ENCODE peak calls at places on chromosomes 4 and X, in six cellular contexts. R is stomach, E is lower leg skin, H is HCT116, Z is HFF-Myc, Y is upper lobe of right lung. U is an unnamed sample.

GRCh38 chr4:147678796-147679549 is 5.0 kb downstream of the PRMT9 start:
- DNase-seq in R (no peak), E (no peak), H (peak; percentile 41), Z (no peak), Y (no peak), U (no peak)

GRCh38 chr4:73234712-73235111 is 23.9 kb downstream of the ANKRD17 start:
- DNase-seq in R (no peak), E (no peak), H (no peak), Z (no peak), Y (no peak), U (no peak)

GRCh38 chr4:23921993-23922392 is 32.1 kb upstream of the PPARGC1A start:
- DNase-seq in R (no peak), E (no peak), H (no peak), Z (no peak), Y (no peak), U (no peak)

GRCh38 chr4:95835672-95836071 is 4.2 kb upstream of the PDHA2 start:
- DNase-seq in R (no peak), E (no peak), H (peak; percentile 24), Z (no peak), Y (no peak), U (no peak)

GRCh38 chr4:158209825-158210807 is at the start of gene TMEM144:
- DNase-seq in R (peak; percentile 89), E (peak; percentile 89), H (peak; percentile 89), Z (peak; percentile 39), Y (peak; percentile 96), U (peak; percentile 26)

GRCh38 chrX:37921758-37922157 is 74.4 kb upstream of the DYNLT3 start:
- DNase-seq in R (no peak), E (no peak), H (no peak), Z (peak; percentile 19), Y (no peak), U (no peak)

GRCh38 chr4:69054578-69055200 is 41.6 kb upstream of the UGT2B7 start:
- DNase-seq in R (no peak), E (no peak), H (peak; percentile 13), Z (peak; percentile 30), Y (no peak), U (no peak)

GRCh38 chr4:151004222-151004621 is 10.9 kb downstream of the LRBA start:
- DNase-seq in R (no peak), E (no peak), H (peak; percentile 12), Z (no peak), Y (no peak), U (no peak)

GRCh38 chrX:134948333-134949241 is 42.2 kb upstream of the SMIM10 start:
- DNase-seq in R (no peak), E (no peak), H (peak; percentile 50), Z (no peak), Y (no peak), U (no peak)

GRCh38 chr4:186481998-186482790 is 73.2 kb downstream of the MTNR1A start:
- DNase-seq in R (no peak), E (no peak), H (no peak), Z (no peak), Y (no peak), U (no peak)

GRCh38 chrX:56728321-56728720 is 722 bp upstream of the NBDY start:
- DNase-seq in R (no peak), E (no peak), H (no peak), Z (no peak), Y (no peak), U (no peak)

GRCh38 chr4:123939621-123940020 is 543.0 kb downstream of the SPRY1 start:
- DNase-seq in R (no peak), E (no peak), H (peak; percentile 13), Z (peak; percentile 77), Y (no peak), U (no peak)

GRCh38 chr4:85571008-85571407 is 96.1 kb downstream of the ARHGAP24 start:
- DNase-seq in R (no peak), E (no peak), H (no peak), Z (no peak), Y (no peak), U (no peak)

GRCh38 chr4:90841676-90842075 is 714.5 kb downstream of the CCSER1 start:
- DNase-seq in R (no peak), E (no peak), H (no peak), Z (no peak), Y (no peak), U (no peak)

DNA sequence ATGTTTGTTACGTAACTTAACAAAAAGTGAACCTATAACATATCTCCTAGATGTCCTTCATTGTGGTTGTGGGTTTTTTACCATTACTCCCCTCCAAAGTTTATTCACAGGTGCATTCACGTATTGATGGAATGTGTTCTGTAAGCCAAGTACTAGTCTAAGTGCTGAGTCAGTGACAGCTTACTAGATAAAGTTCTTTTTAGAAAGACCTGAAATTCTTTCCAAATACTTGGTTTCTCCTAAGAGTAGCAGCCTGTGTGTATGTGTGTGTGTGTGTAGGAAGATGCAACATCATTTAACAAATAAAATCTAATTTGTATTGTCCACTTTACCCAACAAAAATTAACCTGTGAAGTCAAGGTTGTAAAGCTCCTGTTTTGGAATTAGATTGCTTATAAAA is 22.1 kb downstream of the NAP1L5 start:
- DNase-seq in R (no peak), E (no peak), H (no peak), Z (no peak), Y (no peak), U (no peak)
- TF ChIP-seq CTCF in R (no peak), E (no peak), H (no peak), Z (no peak), Y (no peak), U (no peak)

DNA sequence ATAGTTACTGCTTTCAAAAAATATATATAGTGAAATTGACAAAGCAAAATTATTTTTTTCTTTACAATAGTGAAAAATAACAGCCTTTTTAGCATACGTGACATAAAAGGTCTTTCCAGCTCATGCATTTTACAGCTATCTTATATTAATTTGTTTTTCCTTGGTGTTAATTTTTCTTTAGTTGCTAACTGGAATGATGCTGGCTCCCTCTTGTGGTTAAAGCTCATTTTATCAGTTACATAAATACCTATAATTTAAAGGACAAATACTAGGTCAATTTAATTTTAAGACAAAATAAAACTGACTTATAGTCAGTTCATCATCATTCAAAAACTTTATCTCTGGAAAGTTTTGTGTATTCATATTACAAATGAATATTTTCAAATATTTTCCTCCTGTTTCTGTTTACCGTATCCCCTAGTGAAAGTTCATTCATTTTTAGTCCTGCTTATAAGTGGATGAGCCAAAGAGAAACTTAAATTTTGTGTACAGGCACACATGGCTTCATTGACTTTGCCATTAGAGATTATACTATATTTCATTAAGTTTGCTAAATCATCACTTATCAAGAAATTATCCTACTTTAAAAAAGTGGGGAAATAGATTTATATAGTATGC is 9.9 kb upstream of the ANAPC4 start:
- DNase-seq in R (no peak), E (no peak), H (no peak), Z (no peak), Y (no peak), U (no peak)
- TF ChIP-seq CTCF in R (peak; percentile 55), E (no peak), H (peak; percentile 55), Z (peak; percentile 40), Y (peak; percentile 61), U (peak; percentile 47)

GRCh38 chr4:41359069-41359769 is 102.5 kb downstream of the UCHL1 start:
- DNase-seq in R (no peak), E (no peak), H (no peak), Z (no peak), Y (peak; percentile 77), U (no peak)
- TF ChIP-seq CTCF in R (no peak), E (no peak), H (peak; percentile 28), Z (no peak), Y (peak; percentile 32), U (no peak)

DNA sequence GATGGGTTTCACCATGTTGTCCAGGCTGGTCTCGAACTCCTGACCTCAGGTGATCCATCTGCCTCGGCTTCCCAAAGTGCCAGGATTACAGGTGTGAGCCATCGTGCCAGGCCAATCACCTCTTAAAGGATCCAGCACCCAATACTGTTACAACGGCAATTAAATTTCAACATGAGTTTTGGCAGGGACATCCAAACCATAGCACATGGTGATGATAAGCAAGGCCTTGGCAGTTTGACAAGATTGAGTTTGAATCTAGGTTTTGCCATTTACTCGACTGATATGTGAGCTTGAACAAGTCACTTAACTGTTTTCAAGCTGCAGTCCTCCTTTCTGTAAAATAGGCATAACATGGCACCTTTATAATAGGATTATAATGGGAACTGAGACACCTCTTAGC is 84.1 kb downstream of the GPR82 start:
- DNase-seq in R (no peak), E (no peak), H (no peak), Z (no peak), Y (no peak), U (no peak)
- TF ChIP-seq CTCF in R (no peak), E (no peak), H (no peak), Z (no peak), Y (no peak), U (no peak)

DNA sequence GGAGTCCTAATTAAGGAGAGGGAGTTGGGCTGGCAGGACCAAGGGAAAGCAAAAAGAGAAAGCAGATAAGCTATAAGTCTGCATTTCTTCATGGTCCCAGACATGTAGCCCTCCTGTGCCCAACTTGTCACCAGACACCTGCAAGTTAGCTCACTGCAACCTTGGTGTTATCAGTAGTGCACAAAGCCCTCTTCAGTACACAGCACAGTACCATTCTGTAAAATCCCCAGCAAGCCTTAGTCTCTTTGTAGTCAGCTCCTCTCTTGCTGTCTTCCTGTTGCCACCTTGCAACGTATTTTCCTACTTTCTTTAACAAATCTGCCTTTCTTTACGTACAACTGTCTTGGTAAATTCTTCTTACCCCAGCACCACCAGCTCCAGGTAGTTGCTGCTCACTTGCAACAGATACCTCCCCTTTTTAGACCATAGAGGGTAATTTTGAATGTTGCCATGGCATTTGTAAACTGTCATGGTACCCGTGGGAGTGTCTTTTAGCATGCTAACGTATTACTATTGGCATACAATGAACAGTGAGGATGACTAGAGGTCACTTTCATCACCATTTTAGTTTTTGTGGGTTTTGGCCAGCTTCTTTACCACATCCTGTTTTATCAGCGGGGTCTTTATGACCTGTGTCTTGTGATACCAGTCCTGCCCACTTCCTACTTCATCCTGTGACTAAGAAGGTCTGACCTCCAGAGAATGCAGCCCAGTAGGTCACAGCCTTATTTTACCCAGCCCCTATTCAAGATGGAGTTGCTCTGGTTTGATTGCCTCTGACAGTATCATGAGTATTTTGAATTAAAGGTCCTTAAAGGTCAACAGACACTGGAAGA is 28.3 kb upstream of the AP1S2 start:
- DNase-seq in R (no peak), E (no peak), H (no peak), Z (peak; percentile 3), Y (no peak), U (no peak)
- TF ChIP-seq CTCF in R (no peak), E (no peak), H (no peak), Z (no peak), Y (no peak), U (no peak)

DNA sequence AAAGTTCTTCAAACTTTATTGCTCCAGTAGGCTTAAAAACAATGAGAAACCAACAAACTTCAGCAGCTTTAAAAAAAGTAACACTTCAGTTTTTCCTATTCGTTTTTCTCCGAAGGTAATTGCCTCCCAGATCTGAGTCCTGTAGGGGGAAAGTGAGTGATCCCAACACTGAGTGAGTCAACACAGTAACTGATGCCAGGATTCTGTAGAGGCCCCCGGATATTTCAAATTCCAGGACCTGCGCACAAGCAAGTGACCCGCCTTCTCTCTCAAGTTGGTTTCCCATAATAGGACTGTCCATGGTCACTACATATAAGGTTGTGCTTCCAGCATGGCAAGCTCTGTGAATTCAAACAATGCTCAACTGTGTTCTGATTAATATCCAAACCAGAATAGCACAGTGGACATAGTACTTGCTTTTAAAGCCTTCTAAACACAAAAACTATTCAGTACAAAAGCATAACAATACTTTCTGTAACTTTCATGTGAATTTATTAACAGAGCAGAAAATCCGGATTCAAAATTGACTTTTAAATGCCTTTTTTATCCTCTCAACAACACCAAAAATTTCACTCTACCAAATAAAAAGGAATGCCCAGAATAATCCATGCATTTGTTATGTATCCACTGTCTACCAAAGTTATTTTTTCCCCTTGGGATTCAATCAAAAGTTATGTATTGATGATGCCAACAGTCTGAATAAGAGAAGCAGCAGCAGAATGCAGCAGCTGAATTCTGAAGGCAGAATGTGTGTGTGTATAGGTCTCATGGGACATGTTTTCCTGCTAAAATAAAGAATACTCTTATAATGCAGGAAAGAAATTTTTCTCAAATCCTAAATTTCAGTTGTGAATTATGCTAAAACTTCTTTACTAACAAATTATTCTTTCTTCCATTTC is at the start of gene DMD:
- DNase-seq in R (no peak), E (peak; percentile 10), H (no peak), Z (no peak), Y (no peak), U (no peak)
- TF ChIP-seq CTCF in R (no peak), E (no peak), H (no peak), Z (no peak), Y (no peak), U (no peak)